ENCODE peak calls at places on chromosomes 12 and 14, in eight cellular contexts. M is hepatocyte; U is right atrium auricular region; W is AG10803; Z is GM12864; K is GM12865; V is CD4-positive, alpha-beta memory T cell; O is SK-N-SH. S is an unnamed sample.

GRCh38 chr12:127125607-127126259 is 1141.2 kb upstream of the TMEM132C start:
- DNase-seq in M (peak; percentile 74), U (no peak), W (peak; percentile 63), Z (no peak), K (peak; percentile 81), V (no peak), O (no peak), S (no peak)

GRCh38 chr14:103898204-103898603 is 30.1 kb upstream of the TDRD9 start:
- DNase-seq in M (no peak), U (no peak), W (no peak), Z (no peak), K (no peak), V (no peak), O (no peak), S (no peak)

GRCh38 chr12:14563051-14563450 is 4.6 kb downstream of the PLBD1 start:
- DNase-seq in M (no peak), U (no peak), W (no peak), Z (no peak), K (no peak), V (no peak), O (no peak), S (no peak)

GRCh38 chr12:112900298-112901145 is 6.2 kb upstream of the OAS1 start:
- DNase-seq in M (peak; percentile 67), U (no peak), W (peak; percentile 42), Z (peak; percentile 47), K (peak; percentile 82), V (peak; percentile 43), O (peak; percentile 50), S (peak; percentile 20)

GRCh38 chr12:89493650-89494302 is 30.8 kb downstream of the GALNT4 start:
- DNase-seq in M (no peak), U (no peak), W (no peak), Z (no peak), K (no peak), V (no peak), O (no peak), S (no peak)

GRCh38 chr14:105447651-105448640 is 26.7 kb upstream of the CRIP2 start:
- DNase-seq in M (no peak), U (no peak), W (no peak), Z (no peak), K (no peak), V (no peak), O (no peak), S (no peak)

GRCh38 chr14:34365309-34365915 is 96.6 kb downstream of the SPTSSA start:
- DNase-seq in M (peak; percentile 43), U (no peak), W (no peak), Z (no peak), K (no peak), V (no peak), O (no peak), S (no peak)

GRCh38 chr12:132748319-132748718 is 13.3 kb downstream of the ANKLE2 start:
- DNase-seq in M (no peak), U (no peak), W (no peak), Z (no peak), K (no peak), V (no peak), O (no peak), S (no peak)

GRCh38 chr14:66381765-66382164 is 104.4 kb upstream of the CCDC196 start:
- DNase-seq in M (no peak), U (no peak), W (no peak), Z (no peak), K (no peak), V (no peak), O (no peak), S (no peak)

GRCh38 chr12:121461048-121461447 is 61.1 kb downstream of the RNF34 start:
- DNase-seq in M (no peak), U (no peak), W (no peak), Z (no peak), K (no peak), V (no peak), O (no peak), S (no peak)

GRCh38 chr12:110689002-110689600 is at the start of gene HVCN1:
- DNase-seq in M (peak; percentile 56), U (peak; percentile 69), W (no peak), Z (no peak), K (peak; percentile 70), V (peak; percentile 22), O (peak; percentile 77), S (peak; percentile 36)

GRCh38 chr14:73452341-73453191 is 5.8 kb downstream of the NUMB start:
- DNase-seq in M (no peak), U (no peak), W (peak; percentile 84), Z (no peak), K (peak; percentile 59), V (no peak), O (no peak), S (no peak)

GRCh38 chr12:95700316-95700785 is 90.2 kb downstream of the NTN4 start:
- DNase-seq in M (no peak), U (no peak), W (peak; percentile 95), Z (peak; percentile 77), K (peak; percentile 91), V (no peak), O (no peak), S (no peak)

GRCh38 chr14:36271939-36272907 is 48.2 kb downstream of the MBIP start:
- DNase-seq in M (no peak), U (no peak), W (peak; percentile 5), Z (no peak), K (no peak), V (peak; percentile 1), O (peak; percentile 7), S (no peak)

GRCh38 chr12:103085541-103085940 is 128.1 kb downstream of the ASCL1 start:
- DNase-seq in M (no peak), U (no peak), W (no peak), Z (no peak), K (peak; percentile 27), V (no peak), O (no peak), S (no peak)

GRCh38 chr12:18320036-18320617 is 58.8 kb downstream of the PIK3C2G start:
- DNase-seq in M (peak; percentile 61), U (no peak), W (peak; percentile 91), Z (no peak), K (peak; percentile 59), V (no peak), O (peak; percentile 22), S (no peak)

DNA sequence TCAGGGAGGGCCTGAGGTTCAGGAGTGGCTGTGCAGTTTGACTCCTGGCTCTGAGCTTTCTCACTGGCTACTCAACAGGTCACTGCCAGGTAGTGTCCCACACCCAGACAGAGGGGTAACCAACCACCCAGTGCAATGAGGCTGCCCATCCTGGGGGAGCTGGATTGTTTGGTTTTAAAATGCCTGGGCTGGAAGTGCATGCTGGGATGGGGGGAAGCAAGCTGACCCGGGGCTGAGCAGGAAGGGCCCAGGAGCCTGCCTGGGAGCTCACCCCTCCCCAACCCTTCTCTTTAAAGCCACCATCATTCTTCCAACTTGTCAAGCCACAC is 12.6 kb upstream of the ABHD12B start:
- DNase-seq in M (no peak), U (no peak), W (no peak), Z (no peak), K (peak; percentile 11), V (no peak), O (no peak), S (peak; percentile 53)
- H3K4me3 ChIP-seq in M (no peak overlapping the region), U (peak overlapping the region; percentile 45), W (peak overlapping the region; percentile 60), Z (peak overlapping the region; percentile 39), K (peak overlapping the region; percentile 75), V (peak overlapping the region; percentile 84), O (no peak overlapping the region), S (peak overlapping the region; percentile 98)

GRCh38 chr12:47222960-47223847 is 143.4 kb upstream of the AMIGO2 start:
- DNase-seq in M (peak; percentile 18), U (no peak), W (no peak), Z (no peak), K (no peak), V (no peak), O (no peak), S (no peak)
- H3K4me3 ChIP-seq in M (no peak overlapping the region), U (no peak overlapping the region), W (no peak overlapping the region), Z (peak overlapping the region; percentile 41), K (peak overlapping the region; percentile 45), V (peak overlapping the region; percentile 29), O (no peak overlapping the region), S (peak overlapping the region; percentile 16)

GRCh38 chr12:54016478-54016964 is 7.7 kb downstream of the HOXC8 start:
- DNase-seq in M (peak; percentile 76), U (no peak), W (peak; percentile 95), Z (no peak), K (no peak), V (no peak), O (no peak), S (no peak)
- H3K4me3 ChIP-seq in M (peak overlapping the region; percentile 62), U (no peak overlapping the region), W (peak overlapping the region; percentile 98), Z (no peak overlapping the region), K (no peak overlapping the region), V (no peak overlapping the region), O (peak overlapping the region; percentile 69), S (no peak overlapping the region)

GRCh38 chr12:1422604-1423315 is 171.6 kb downstream of the FBXL14 start:
- DNase-seq in M (no peak), U (no peak), W (no peak), Z (peak; percentile 64), K (peak; percentile 86), V (peak; percentile 43), O (no peak), S (no peak)
- H3K4me3 ChIP-seq in M (no peak overlapping the region), U (no peak overlapping the region), W (no peak overlapping the region), Z (no peak overlapping the region), K (no peak overlapping the region), V (no peak overlapping the region), O (no peak overlapping the region), S (no peak overlapping the region)

GRCh38 chr14:51605575-51605974 is 46.1 kb upstream of the FRMD6 start:
- DNase-seq in M (no peak), U (no peak), W (peak; percentile 16), Z (no peak), K (no peak), V (no peak), O (no peak), S (no peak)
- H3K4me3 ChIP-seq in M (no peak overlapping the region), U (no peak overlapping the region), W (no peak overlapping the region), Z (no peak overlapping the region), K (no peak overlapping the region), V (no peak overlapping the region), O (no peak overlapping the region), S (no peak overlapping the region)

S was measured in CD8-positive, alpha-beta T cell.